ENCODE peak calls at places on chromosome 12, in five cellular contexts. One of them, this sample, is unnamed.

GRCh38 chr12:112134731-112135130 is 9.4 kb downstream of the TRAFD1 start:
- DNase-seq in GM13977: no peak
- DNase-seq in endothelial cell: no peak
- DNase-seq in breast epithelium: no peak
- DNase-seq in AG10803: no peak
- DNase-seq in this sample: no peak

GRCh38 chr12:104547239-104547638 is 90.5 kb downstream of the CHST11 start:
- DNase-seq in GM13977: no peak
- DNase-seq in endothelial cell: no peak
- DNase-seq in AG10803: no peak
- DNase-seq in breast epithelium: no peak
- DNase-seq in this sample: no peak

GRCh38 chr12:54292083-54292930 is 8.5 kb downstream of the NFE2 start:
- DNase-seq in breast epithelium: no peak
- DNase-seq in GM13977: no peak
- DNase-seq in AG10803: no peak
- DNase-seq in endothelial cell: no peak
- DNase-seq in this sample: no peak

GRCh38 chr12:62683724-62684501 is 217.3 kb downstream of the MON2 start:
- DNase-seq in endothelial cell: no peak
- DNase-seq in GM13977: no peak
- DNase-seq in breast epithelium: no peak
- DNase-seq in AG10803: peak; percentile 97
- DNase-seq in this sample: no peak

GRCh38 chr12:120071493-120072020 is 45.0 kb downstream of the RAB35 start:
- DNase-seq in endothelial cell: no peak
- DNase-seq in GM13977: no peak
- DNase-seq in breast epithelium: no peak
- DNase-seq in AG10803: no peak
- DNase-seq in this sample: no peak

GRCh38 chr12:58877243-58877743 is 43.0 kb downstream of the LRIG3 start:
- DNase-seq in AG10803: peak; percentile 86
- DNase-seq in breast epithelium: no peak
- DNase-seq in endothelial cell: no peak
- DNase-seq in GM13977: no peak
- DNase-seq in this sample: no peak

GRCh38 chr12:77253321-77253720 is 188.0 kb upstream of the E2F7 start:
- DNase-seq in endothelial cell: no peak
- DNase-seq in breast epithelium: no peak
- DNase-seq in GM13977: no peak
- DNase-seq in AG10803: no peak
- DNase-seq in this sample: no peak

GRCh38 chr12:131710464-131711457 is at the start of gene SFSWAP:
- DNase-seq in breast epithelium: peak; percentile 71
- DNase-seq in endothelial cell: peak; percentile 68
- DNase-seq in GM13977: peak; percentile 90
- DNase-seq in AG10803: peak; percentile 79
- DNase-seq in this sample: peak; percentile 70

GRCh38 chr12:116365114-116365513 is 87.6 kb upstream of the MED13L start:
- DNase-seq in endothelial cell: no peak
- DNase-seq in AG10803: no peak
- DNase-seq in breast epithelium: no peak
- DNase-seq in GM13977: no peak
- DNase-seq in this sample: no peak

GRCh38 chr12:57590536-57590891 is 478 bp upstream of the PIP4K2C start:
- DNase-seq in GM13977: no peak
- DNase-seq in AG10803: no peak
- DNase-seq in endothelial cell: no peak
- DNase-seq in breast epithelium: no peak
- DNase-seq in this sample: no peak

GRCh38 chr12:123142948-123143752 is 7.7 kb downstream of the PITPNM2 start:
- DNase-seq in endothelial cell: no peak
- DNase-seq in AG10803: no peak
- DNase-seq in breast epithelium: no peak
- DNase-seq in GM13977: no peak
- DNase-seq in this sample: peak; percentile 57

GRCh38 chr12:32896438-32897275 is at the start of gene PKP2:
- DNase-seq in GM13977: peak; percentile 85
- DNase-seq in endothelial cell: peak; percentile 71
- DNase-seq in breast epithelium: peak; percentile 77
- DNase-seq in AG10803: no peak
- DNase-seq in this sample: no peak

GRCh38 chr12:64633940-64634337 is 23.6 kb downstream of the RASSF3 start:
- DNase-seq in endothelial cell: no peak
- DNase-seq in breast epithelium: peak; percentile 59
- DNase-seq in AG10803: peak; percentile 69
- DNase-seq in GM13977: no peak
- DNase-seq in this sample: no peak

GRCh38 chr12:70307868-70308267 is 58.2 kb upstream of the KCNMB4 start:
- DNase-seq in breast epithelium: no peak
- DNase-seq in endothelial cell: no peak
- DNase-seq in GM13977: no peak
- DNase-seq in AG10803: no peak
- DNase-seq in this sample: no peak

GRCh38 chr12:2795291-2796186 is 769 bp downstream of the FKBP4 start:
- DNase-seq in GM13977: peak; percentile 94
- DNase-seq in breast epithelium: peak; percentile 83
- DNase-seq in AG10803: peak; percentile 46
- DNase-seq in endothelial cell: peak; percentile 62
- DNase-seq in this sample: no peak

GRCh38 chr12:40310201-40310600 is 85.4 kb downstream of the LRRK2 start:
- DNase-seq in endothelial cell: no peak
- DNase-seq in AG10803: no peak
- DNase-seq in breast epithelium: no peak
- DNase-seq in GM13977: no peak
- DNase-seq in this sample: no peak

GRCh38 chr12:115709410-115710065 is 568.0 kb downstream of the MED13L start:
- DNase-seq in endothelial cell: no peak
- DNase-seq in AG10803: peak; percentile 59
- DNase-seq in breast epithelium: no peak
- DNase-seq in GM13977: no peak
- DNase-seq in this sample: no peak

GRCh38 chr12:71607494-71608330 is 55.9 kb downstream of the ZFC3H1 start:
- DNase-seq in GM13977: no peak
- DNase-seq in endothelial cell: no peak
- DNase-seq in AG10803: no peak
- DNase-seq in breast epithelium: no peak
- DNase-seq in this sample: no peak

GRCh38 chr12:65977384-65977783 is 153.1 kb downstream of the HMGA2 start:
- DNase-seq in endothelial cell: no peak
- DNase-seq in AG10803: no peak
- DNase-seq in breast epithelium: no peak
- DNase-seq in GM13977: no peak
- DNase-seq in this sample: no peak

GRCh38 chr12:64825143-64826011 is 930 bp downstream of the TBC1D30 start:
- DNase-seq in GM13977: peak; percentile 28
- DNase-seq in breast epithelium: no peak
- DNase-seq in endothelial cell: peak; percentile 7
- DNase-seq in AG10803: no peak
- DNase-seq in this sample: no peak

GRCh38 chr12:54475542-54475941 is 2.1 kb upstream of the GTSF1 start:
- DNase-seq in breast epithelium: no peak
- DNase-seq in GM13977: no peak
- DNase-seq in AG10803: peak; percentile 68
- DNase-seq in endothelial cell: no peak
- DNase-seq in this sample: no peak

GRCh38 chr12:92369643-92370042 is 224.0 kb upstream of the BTG1 start:
- DNase-seq in AG10803: peak; percentile 84
- DNase-seq in GM13977: no peak
- DNase-seq in breast epithelium: no peak
- DNase-seq in endothelial cell: no peak
- DNase-seq in this sample: no peak

GRCh38 chr12:111773801-111774551 is 7.2 kb downstream of the ALDH2 start:
- DNase-seq in GM13977: peak; percentile 54
- DNase-seq in AG10803: peak; percentile 90
- DNase-seq in breast epithelium: peak; percentile 66
- DNase-seq in endothelial cell: no peak
- DNase-seq in this sample: peak; percentile 74

GRCh38 chr12:64104376-64104775 is 117.7 kb downstream of the KICS2 start:
- DNase-seq in breast epithelium: no peak
- DNase-seq in AG10803: peak; percentile 48
- DNase-seq in GM13977: no peak
- DNase-seq in endothelial cell: no peak
- DNase-seq in this sample: no peak

GRCh38 chr12:20007331-20007730 is 361.0 kb upstream of the PDE3A start:
- DNase-seq in breast epithelium: no peak
- DNase-seq in AG10803: peak; percentile 73
- DNase-seq in GM13977: no peak
- DNase-seq in endothelial cell: no peak
- DNase-seq in this sample: no peak

GRCh38 chr12:11725616-11726015 is 76.1 kb downstream of the ETV6 start:
- DNase-seq in endothelial cell: no peak
- DNase-seq in GM13977: no peak
- DNase-seq in breast epithelium: no peak
- DNase-seq in AG10803: no peak
- DNase-seq in this sample: no peak

GRCh38 chr12:88985631-88986030 is 366.7 kb downstream of the DUSP6 start:
- DNase-seq in AG10803: peak; percentile 20
- DNase-seq in endothelial cell: no peak
- DNase-seq in breast epithelium: no peak
- DNase-seq in GM13977: no peak
- DNase-seq in this sample: no peak

GRCh38 chr12:117240356-117240755 is 50.1 kb upstream of the FBXO21 start:
- DNase-seq in breast epithelium: no peak
- DNase-seq in AG10803: no peak
- DNase-seq in GM13977: no peak
- DNase-seq in endothelial cell: no peak
- DNase-seq in this sample: no peak

GRCh38 chr12:5295966-5296365 is 135.9 kb upstream of the NTF3 start:
- DNase-seq in breast epithelium: no peak
- DNase-seq in GM13977: no peak
- DNase-seq in AG10803: peak; percentile 38
- DNase-seq in endothelial cell: no peak
- DNase-seq in this sample: no peak

GRCh38 chr12:128111951-128112350 is 155.0 kb upstream of the TMEM132C start:
- DNase-seq in AG10803: no peak
- DNase-seq in endothelial cell: no peak
- DNase-seq in breast epithelium: no peak
- DNase-seq in GM13977: no peak
- DNase-seq in this sample: no peak

GRCh38 chr12:109064143-109064542 is 11.8 kb downstream of the USP30 start:
- DNase-seq in AG10803: no peak
- DNase-seq in GM13977: no peak
- DNase-seq in endothelial cell: no peak
- DNase-seq in breast epithelium: no peak
- DNase-seq in this sample: no peak

GRCh38 chr12:122795807-122796206 is 21.4 kb downstream of the CCDC62 start:
- DNase-seq in breast epithelium: no peak
- DNase-seq in GM13977: no peak
- DNase-seq in endothelial cell: no peak
- DNase-seq in AG10803: no peak
- DNase-seq in this sample: no peak

GRCh38 chr12:113236539-113237354 is 15.5 kb downstream of the TPCN1 start:
- DNase-seq in GM13977: no peak
- DNase-seq in breast epithelium: no peak
- DNase-seq in endothelial cell: no peak
- DNase-seq in AG10803: no peak
- DNase-seq in this sample: no peak

GRCh38 chr12:31005944-31006361 is 67.7 kb upstream of the DDX11 start:
- DNase-seq in AG10803: peak; percentile 81
- DNase-seq in breast epithelium: no peak
- DNase-seq in endothelial cell: no peak
- DNase-seq in GM13977: no peak
- DNase-seq in this sample: no peak

GRCh38 chr12:6644903-6645302 is 2.3 kb downstream of the ACRBP start:
- DNase-seq in GM13977: no peak
- DNase-seq in breast epithelium: no peak
- DNase-seq in AG10803: no peak
- DNase-seq in endothelial cell: peak; percentile 34
- DNase-seq in this sample: no peak
- TF ChIP-seq CTCF in GM13977: no peak
- TF ChIP-seq CTCF in breast epithelium: no peak
- TF ChIP-seq CTCF in AG10803: peak; percentile 15
- TF ChIP-seq CTCF in endothelial cell: no peak
- TF ChIP-seq CTCF in this sample: no peak

GRCh38 chr12:52988933-52989332 is 17.3 kb upstream of the EIF4B start:
- DNase-seq in AG10803: no peak
- DNase-seq in GM13977: no peak
- DNase-seq in breast epithelium: no peak
- DNase-seq in endothelial cell: no peak
- DNase-seq in this sample: no peak

GRCh38 chr12:52980773-52981423 is 25.4 kb upstream of the EIF4B start:
- DNase-seq in breast epithelium: peak; percentile 89
- DNase-seq in endothelial cell: peak; percentile 93
- DNase-seq in AG10803: peak; percentile 85
- DNase-seq in GM13977: peak; percentile 85
- DNase-seq in this sample: peak; percentile 83

GRCh38 chr12:52980096-52980694 is 26.1 kb upstream of the EIF4B start:
- DNase-seq in endothelial cell: no peak
- DNase-seq in breast epithelium: no peak
- DNase-seq in AG10803: no peak
- DNase-seq in GM13977: no peak
- DNase-seq in this sample: no peak

DNA sequence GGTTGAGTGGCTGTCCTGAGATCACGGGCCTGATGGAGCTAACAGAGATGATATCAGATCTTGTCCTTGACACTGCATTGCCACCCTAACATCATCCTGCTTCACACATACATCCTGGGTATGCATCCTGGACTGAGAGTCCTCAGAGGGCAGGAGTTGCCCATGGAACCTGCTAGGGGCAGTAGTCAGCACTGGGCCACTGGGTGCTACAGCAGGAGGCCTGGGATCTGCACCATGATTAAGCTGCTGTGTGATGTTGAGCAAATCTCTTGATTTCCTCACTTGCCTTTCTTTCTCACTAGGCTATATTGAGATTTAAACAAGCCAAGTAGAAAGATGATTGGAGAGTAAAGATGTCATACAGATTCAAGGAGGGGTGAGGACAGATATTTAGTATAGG is 22.1 kb upstream of the EIF4B start:
- DNase-seq in breast epithelium: no peak
- DNase-seq in AG10803: peak; percentile 29
- DNase-seq in GM13977: no peak
- DNase-seq in endothelial cell: no peak
- DNase-seq in this sample: no peak
- TF ChIP-seq CTCF in breast epithelium: no peak
- TF ChIP-seq CTCF in AG10803: peak; percentile 19
- TF ChIP-seq CTCF in GM13977: no peak
- TF ChIP-seq CTCF in endothelial cell: no peak
- TF ChIP-seq CTCF in this sample: no peak

GRCh38 chr12:29024117-29024516 is 125.0 kb upstream of the FAR2 start:
- DNase-seq in breast epithelium: no peak
- DNase-seq in AG10803: no peak
- DNase-seq in GM13977: no peak
- DNase-seq in endothelial cell: no peak
- DNase-seq in this sample: no peak
- TF ChIP-seq CTCF in breast epithelium: no peak
- TF ChIP-seq CTCF in AG10803: peak; percentile 37
- TF ChIP-seq CTCF in GM13977: no peak
- TF ChIP-seq CTCF in endothelial cell: peak; percentile 45
- TF ChIP-seq CTCF in this sample: peak; percentile 12

DNA sequence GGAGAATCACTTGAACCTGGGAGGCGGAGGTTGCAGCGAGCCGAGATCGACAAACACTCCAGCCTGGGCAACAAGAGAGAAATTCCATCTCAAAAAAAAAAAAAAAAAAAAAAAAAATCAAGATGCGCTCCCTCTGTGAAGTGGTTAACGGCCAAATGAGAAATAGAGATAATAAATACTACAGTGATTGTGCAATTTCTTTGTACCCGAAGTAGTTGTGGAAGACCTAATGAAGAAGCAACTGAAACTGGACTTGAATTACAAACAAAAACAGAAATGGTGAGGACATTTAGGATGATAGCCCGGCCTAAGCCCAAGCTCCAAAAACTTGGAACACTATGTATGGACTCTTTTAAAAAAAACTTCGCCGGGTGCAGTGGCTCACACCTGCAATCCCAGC is 44.2 kb upstream of the CDK17 start:
- DNase-seq in AG10803: no peak
- DNase-seq in GM13977: no peak
- DNase-seq in endothelial cell: no peak
- DNase-seq in breast epithelium: no peak
- DNase-seq in this sample: no peak
- TF ChIP-seq CTCF in AG10803: no peak
- TF ChIP-seq CTCF in GM13977: no peak
- TF ChIP-seq CTCF in endothelial cell: no peak
- TF ChIP-seq CTCF in breast epithelium: no peak
- TF ChIP-seq CTCF in this sample: no peak